ENCODE peak calls at places on chromosomes 13 and 19, in eight cellular contexts. One of them, this sample, is unnamed. For H3K4me1, the result is how much of the 10 kb centered on the place peaks cover.

GRCh38 chr13:103883698-103884097 is 817.5 kb upstream of the SLC10A2 start:
- DNase-seq in astrocyte: peak
- DNase-seq in body of pancreas: no peak
- DNase-seq in neuronal stem cell: no peak
- DNase-seq in uterus: no peak
- DNase-seq in breast epithelium: no peak
- DNase-seq in GM23248: peak
- DNase-seq in heart right ventricle: no peak
- DNase-seq in this sample: no peak

GRCh38 chr13:37491661-37492060 is 106.9 kb downstream of the POSTN start:
- DNase-seq in astrocyte: no peak
- DNase-seq in body of pancreas: no peak
- DNase-seq in neuronal stem cell: no peak
- DNase-seq in uterus: no peak
- DNase-seq in breast epithelium: no peak
- DNase-seq in GM23248: no peak
- DNase-seq in heart right ventricle: no peak
- DNase-seq in this sample: no peak

GRCh38 chr19:47433121-47433520 is 13.8 kb upstream of the MEIS3 start:
- DNase-seq in astrocyte: no peak
- DNase-seq in body of pancreas: no peak
- DNase-seq in neuronal stem cell: no peak
- DNase-seq in uterus: no peak
- DNase-seq in breast epithelium: no peak
- DNase-seq in GM23248: peak
- DNase-seq in heart right ventricle: no peak
- DNase-seq in this sample: no peak

GRCh38 chr19:44891016-44891882 is at the start of gene TOMM40:
- DNase-seq in astrocyte: peak
- DNase-seq in body of pancreas: peak
- DNase-seq in neuronal stem cell: no peak
- DNase-seq in uterus: no peak
- DNase-seq in breast epithelium: no peak
- DNase-seq in GM23248: peak
- DNase-seq in heart right ventricle: no peak
- DNase-seq in this sample: no peak

GRCh38 chr13:50406831-50407230 is 391.6 kb downstream of the KCNRG start:
- DNase-seq in astrocyte: no peak
- DNase-seq in body of pancreas: no peak
- DNase-seq in neuronal stem cell: no peak
- DNase-seq in uterus: no peak
- DNase-seq in breast epithelium: no peak
- DNase-seq in GM23248: no peak
- DNase-seq in heart right ventricle: no peak
- DNase-seq in this sample: no peak

GRCh38 chr13:113413898-113414282 is 39.4 kb downstream of the ADPRHL1 start:
- DNase-seq in astrocyte: no peak
- DNase-seq in body of pancreas: no peak
- DNase-seq in neuronal stem cell: no peak
- DNase-seq in uterus: no peak
- DNase-seq in breast epithelium: peak
- DNase-seq in GM23248: peak
- DNase-seq in heart right ventricle: no peak
- DNase-seq in this sample: no peak

GRCh38 chr13:49602005-49602404 is 16.6 kb upstream of the RCBTB1 start:
- DNase-seq in astrocyte: no peak
- DNase-seq in body of pancreas: no peak
- DNase-seq in neuronal stem cell: no peak
- DNase-seq in uterus: no peak
- DNase-seq in breast epithelium: no peak
- DNase-seq in GM23248: no peak
- DNase-seq in heart right ventricle: no peak
- DNase-seq in this sample: peak

GRCh38 chr19:10321874-10322835 is 6.3 kb upstream of the FDX2 start:
- DNase-seq in astrocyte: no peak
- DNase-seq in body of pancreas: no peak
- DNase-seq in neuronal stem cell: no peak
- DNase-seq in uterus: no peak
- DNase-seq in breast epithelium: no peak
- DNase-seq in GM23248: no peak
- DNase-seq in heart right ventricle: no peak
- DNase-seq in this sample: no peak

GRCh38 chr19:42052241-42052863 is 17.7 kb downstream of the GRIK5 start:
- DNase-seq in astrocyte: no peak
- DNase-seq in body of pancreas: no peak
- DNase-seq in neuronal stem cell: no peak
- DNase-seq in uterus: no peak
- DNase-seq in breast epithelium: no peak
- DNase-seq in GM23248: no peak
- DNase-seq in heart right ventricle: no peak
- DNase-seq in this sample: no peak

GRCh38 chr13:40812724-40813445 is 23.5 kb downstream of the SLC25A15 start:
- DNase-seq in astrocyte: peak
- DNase-seq in body of pancreas: no peak
- DNase-seq in neuronal stem cell: no peak
- DNase-seq in uterus: no peak
- DNase-seq in breast epithelium: no peak
- DNase-seq in GM23248: peak
- DNase-seq in heart right ventricle: no peak
- DNase-seq in this sample: no peak

GRCh38 chr19:49689133-49690072 is at the start of gene ADM5:
- DNase-seq in astrocyte: no peak
- DNase-seq in body of pancreas: peak
- DNase-seq in neuronal stem cell: no peak
- DNase-seq in uterus: no peak
- DNase-seq in breast epithelium: peak
- DNase-seq in GM23248: peak
- DNase-seq in heart right ventricle: peak
- DNase-seq in this sample: peak

GRCh38 chr13:93646247-93646646 is 419.6 kb downstream of the GPC6 start:
- DNase-seq in astrocyte: peak
- DNase-seq in body of pancreas: no peak
- DNase-seq in neuronal stem cell: no peak
- DNase-seq in uterus: no peak
- DNase-seq in breast epithelium: no peak
- DNase-seq in GM23248: no peak
- DNase-seq in heart right ventricle: no peak
- DNase-seq in this sample: no peak

GRCh38 chr13:29106651-29107050 is 286.5 kb downstream of the MTUS2 start:
- DNase-seq in astrocyte: no peak
- DNase-seq in body of pancreas: no peak
- DNase-seq in neuronal stem cell: no peak
- DNase-seq in uterus: no peak
- DNase-seq in breast epithelium: no peak
- DNase-seq in GM23248: no peak
- DNase-seq in heart right ventricle: no peak
- DNase-seq in this sample: no peak

GRCh38 chr13:113551081-113552000 is 33.2 kb upstream of the TFDP1 start:
- DNase-seq in astrocyte: no peak
- DNase-seq in body of pancreas: peak
- DNase-seq in neuronal stem cell: no peak
- DNase-seq in uterus: peak
- DNase-seq in breast epithelium: peak
- DNase-seq in GM23248: no peak
- DNase-seq in heart right ventricle: no peak
- DNase-seq in this sample: no peak

GRCh38 chr19:31339405-31339804 is 9.8 kb downstream of the TSHZ3 start:
- DNase-seq in astrocyte: peak
- DNase-seq in body of pancreas: no peak
- DNase-seq in neuronal stem cell: no peak
- DNase-seq in uterus: no peak
- DNase-seq in breast epithelium: no peak
- DNase-seq in GM23248: no peak
- DNase-seq in heart right ventricle: no peak
- DNase-seq in this sample: no peak

GRCh38 chr19:11203194-11204075 is 6.1 kb upstream of the KANK2 start:
- DNase-seq in astrocyte: peak
- DNase-seq in body of pancreas: peak
- DNase-seq in neuronal stem cell: peak
- DNase-seq in uterus: peak
- DNase-seq in breast epithelium: peak
- DNase-seq in GM23248: peak
- DNase-seq in heart right ventricle: peak
- DNase-seq in this sample: peak

GRCh38 chr19:7311911-7312310 is 17.7 kb upstream of the INSR start:
- DNase-seq in astrocyte: no peak
- DNase-seq in body of pancreas: no peak
- DNase-seq in neuronal stem cell: no peak
- DNase-seq in uterus: no peak
- DNase-seq in breast epithelium: no peak
- DNase-seq in GM23248: no peak
- DNase-seq in heart right ventricle: no peak
- DNase-seq in this sample: no peak

GRCh38 chr19:43519436-43520088 is 7.4 kb downstream of the ETHE1 start:
- DNase-seq in astrocyte: peak
- DNase-seq in body of pancreas: peak
- DNase-seq in neuronal stem cell: peak
- DNase-seq in uterus: peak
- DNase-seq in breast epithelium: peak
- DNase-seq in GM23248: peak
- DNase-seq in heart right ventricle: peak
- DNase-seq in this sample: peak

GRCh38 chr19:47615714-47616113 is 6.8 kb downstream of the BICRA start:
- DNase-seq in astrocyte: no peak
- DNase-seq in body of pancreas: no peak
- DNase-seq in neuronal stem cell: no peak
- DNase-seq in uterus: no peak
- DNase-seq in breast epithelium: peak
- DNase-seq in GM23248: no peak
- DNase-seq in heart right ventricle: no peak
- DNase-seq in this sample: no peak

GRCh38 chr19:39341122-39341719 is 1.0 kb upstream of the SAMD4B start:
- DNase-seq in astrocyte: no peak
- DNase-seq in body of pancreas: peak
- DNase-seq in neuronal stem cell: no peak
- DNase-seq in uterus: no peak
- DNase-seq in breast epithelium: peak
- DNase-seq in GM23248: peak
- DNase-seq in heart right ventricle: peak
- DNase-seq in this sample: peak

GRCh38 chr13:75468602-75469001 is 13.4 kb downstream of the TBC1D4 start:
- DNase-seq in astrocyte: no peak
- DNase-seq in body of pancreas: no peak
- DNase-seq in neuronal stem cell: no peak
- DNase-seq in uterus: no peak
- DNase-seq in breast epithelium: no peak
- DNase-seq in GM23248: no peak
- DNase-seq in heart right ventricle: no peak
- DNase-seq in this sample: no peak

DNA sequence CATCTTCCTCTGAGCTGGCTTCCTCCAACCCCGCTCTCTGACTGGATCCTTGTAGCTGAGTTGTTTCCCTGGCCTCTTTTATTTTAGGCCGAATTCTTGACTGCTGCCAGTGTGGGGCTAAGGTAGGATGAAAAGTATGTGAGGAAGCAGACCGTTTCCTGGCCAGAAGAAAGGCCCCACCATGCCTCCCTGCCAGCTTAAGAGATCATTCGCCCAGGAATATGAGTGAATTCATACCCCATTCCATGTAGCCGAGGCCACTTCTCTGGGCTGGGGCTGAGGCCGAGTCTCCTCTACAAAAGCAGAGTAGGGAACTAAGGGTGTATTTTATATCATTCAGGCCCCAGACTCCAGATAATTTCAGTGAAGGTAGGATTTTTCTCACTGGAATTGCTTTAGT is 32.3 kb downstream of the NFIX start:
- DNase-seq in astrocyte: no peak
- DNase-seq in body of pancreas: no peak
- DNase-seq in neuronal stem cell: no peak
- DNase-seq in uterus: no peak
- DNase-seq in breast epithelium: no peak
- DNase-seq in GM23248: peak
- DNase-seq in heart right ventricle: no peak
- DNase-seq in this sample: no peak
- H3K4me1 ChIP-seq in astrocyte: half or more
- H3K4me1 ChIP-seq in body of pancreas: half or more
- H3K4me1 ChIP-seq in neuronal stem cell: under half
- H3K4me1 ChIP-seq in uterus: under half
- H3K4me1 ChIP-seq in breast epithelium: under half
- H3K4me1 ChIP-seq in GM23248: half or more
- H3K4me1 ChIP-seq in heart right ventricle: half or more
- H3K4me1 ChIP-seq in this sample: under half

GRCh38 chr13:90098580-90098979 is 1248.9 kb upstream of the MIR17HG start:
- DNase-seq in astrocyte: no peak
- DNase-seq in body of pancreas: no peak
- DNase-seq in neuronal stem cell: no peak
- DNase-seq in uterus: no peak
- DNase-seq in breast epithelium: no peak
- DNase-seq in GM23248: no peak
- DNase-seq in heart right ventricle: no peak
- DNase-seq in this sample: no peak
- H3K4me1 ChIP-seq in astrocyte: under half
- H3K4me1 ChIP-seq in body of pancreas: under half
- H3K4me1 ChIP-seq in neuronal stem cell: under half
- H3K4me1 ChIP-seq in uterus: under half
- H3K4me1 ChIP-seq in breast epithelium: under half
- H3K4me1 ChIP-seq in GM23248: under half
- H3K4me1 ChIP-seq in heart right ventricle: under half
- H3K4me1 ChIP-seq in this sample: under half

GRCh38 chr13:33281951-33282595 is 3.5 kb downstream of the STARD13 start:
- DNase-seq in astrocyte: peak
- DNase-seq in body of pancreas: no peak
- DNase-seq in neuronal stem cell: no peak
- DNase-seq in uterus: no peak
- DNase-seq in breast epithelium: no peak
- DNase-seq in GM23248: peak
- DNase-seq in heart right ventricle: no peak
- DNase-seq in this sample: no peak
- H3K4me1 ChIP-seq in astrocyte: half or more
- H3K4me1 ChIP-seq in body of pancreas: half or more
- H3K4me1 ChIP-seq in neuronal stem cell: under half
- H3K4me1 ChIP-seq in uterus: under half
- H3K4me1 ChIP-seq in breast epithelium: under half
- H3K4me1 ChIP-seq in GM23248: half or more
- H3K4me1 ChIP-seq in heart right ventricle: half or more
- H3K4me1 ChIP-seq in this sample: under half

DNA sequence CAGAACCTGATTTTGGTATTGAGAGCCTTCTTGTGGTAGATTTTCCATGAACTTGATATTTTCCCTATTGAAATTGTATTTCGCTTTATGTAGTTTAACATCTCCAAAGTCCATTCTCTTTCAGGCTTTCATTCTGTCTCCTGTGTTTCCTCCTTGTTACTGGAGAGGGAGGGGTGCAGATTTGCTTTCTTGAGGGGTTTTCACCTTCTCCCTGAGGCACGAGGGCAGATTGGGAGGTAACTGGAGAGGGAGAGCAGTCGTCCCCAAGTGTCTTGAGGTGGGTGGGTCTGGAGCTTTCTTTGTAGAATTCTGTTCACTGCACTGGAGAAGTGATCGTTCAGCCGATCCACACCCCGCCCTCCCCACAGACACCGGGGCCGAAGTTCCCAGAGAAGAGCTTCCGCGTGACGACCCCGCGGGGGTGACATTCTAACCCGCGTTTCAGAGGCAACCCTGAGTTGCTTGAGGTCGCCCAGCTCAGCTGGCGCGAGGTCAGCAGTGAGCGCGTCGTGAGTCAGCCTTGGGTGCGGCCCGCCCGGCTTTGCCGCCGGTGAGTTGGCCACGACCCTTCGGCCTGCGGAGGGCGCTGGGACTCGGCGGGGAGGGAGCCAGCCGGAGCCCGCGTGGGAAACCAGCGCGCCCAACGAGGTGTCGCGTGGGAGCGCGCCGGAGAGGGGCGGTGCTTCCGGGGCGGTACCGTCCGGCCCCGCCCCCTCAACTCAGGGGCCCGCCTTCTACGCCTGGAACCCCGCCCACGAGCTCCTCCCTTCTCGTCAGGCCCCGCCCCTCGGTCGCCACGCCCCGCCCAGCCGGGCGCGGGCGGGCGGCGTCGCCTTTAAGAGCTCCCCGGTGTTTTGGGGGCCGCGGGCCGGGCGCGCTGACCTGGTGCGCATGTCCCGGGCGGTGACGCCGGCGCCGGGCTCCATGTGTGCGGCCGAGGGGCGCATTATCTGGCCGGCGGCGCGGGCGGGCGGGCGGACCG is at the start of gene GATAD2A:
- DNase-seq in astrocyte: peak
- DNase-seq in body of pancreas: peak
- DNase-seq in neuronal stem cell: peak
- DNase-seq in uterus: peak
- DNase-seq in breast epithelium: peak
- DNase-seq in GM23248: peak
- DNase-seq in heart right ventricle: peak
- DNase-seq in this sample: peak
- H3K4me1 ChIP-seq in astrocyte: under half
- H3K4me1 ChIP-seq in body of pancreas: half or more
- H3K4me1 ChIP-seq in neuronal stem cell: under half
- H3K4me1 ChIP-seq in uterus: under half
- H3K4me1 ChIP-seq in breast epithelium: under half
- H3K4me1 ChIP-seq in GM23248: half or more
- H3K4me1 ChIP-seq in heart right ventricle: half or more
- H3K4me1 ChIP-seq in this sample: under half

This sample was measured in prostate gland.